ENCODE peak calls at places on chromosomes 12 and 14, in seven cellular contexts. One of them, this sample, is unnamed.
A peak's percentile ranks its signal among the peaks of the same experiment; 100 is the strongest.

GRCh38 chr12:6042447-6042846 is 82.0 kb downstream of the VWF start:
- DNase-seq in AG09309: no peak
- DNase-seq in fibroblast of lung: no peak
- DNase-seq in neural crest cell: no peak
- DNase-seq in fibroblast of pulmonary artery: no peak
- DNase-seq in GM12865: no peak
- DNase-seq in nephron progenitor cell: no peak
- DNase-seq in this sample: no peak

GRCh38 chr14:71478542-71478941 is 453.7 kb upstream of the RGS6 start:
- DNase-seq in GM12865: peak; percentile 53
- DNase-seq in fibroblast of pulmonary artery: peak; percentile 69
- DNase-seq in AG09309: peak; percentile 41
- DNase-seq in neural crest cell: no peak
- DNase-seq in nephron progenitor cell: no peak
- DNase-seq in fibroblast of lung: peak; percentile 14
- DNase-seq in this sample: no peak

GRCh38 chr14:32450919-32451675 is 122.0 kb downstream of the AKAP6 start:
- DNase-seq in fibroblast of lung: peak; percentile 25
- DNase-seq in AG09309: no peak
- DNase-seq in fibroblast of pulmonary artery: peak; percentile 24
- DNase-seq in GM12865: no peak
- DNase-seq in nephron progenitor cell: no peak
- DNase-seq in neural crest cell: no peak
- DNase-seq in this sample: no peak

GRCh38 chr14:25988536-25988935 is 609.3 kb downstream of the NOVA1 start:
- DNase-seq in fibroblast of lung: no peak
- DNase-seq in neural crest cell: no peak
- DNase-seq in nephron progenitor cell: no peak
- DNase-seq in GM12865: no peak
- DNase-seq in fibroblast of pulmonary artery: no peak
- DNase-seq in AG09309: no peak
- DNase-seq in this sample: no peak

GRCh38 chr12:19234171-19234704 is 104.7 kb downstream of the PLEKHA5 start:
- DNase-seq in fibroblast of pulmonary artery: peak; percentile 65
- DNase-seq in neural crest cell: no peak
- DNase-seq in fibroblast of lung: peak; percentile 53
- DNase-seq in AG09309: no peak
- DNase-seq in GM12865: no peak
- DNase-seq in nephron progenitor cell: no peak
- DNase-seq in this sample: no peak

GRCh38 chr12:23333938-23334337 is 615.5 kb downstream of the SOX5 start:
- DNase-seq in nephron progenitor cell: no peak
- DNase-seq in fibroblast of lung: no peak
- DNase-seq in AG09309: no peak
- DNase-seq in neural crest cell: no peak
- DNase-seq in fibroblast of pulmonary artery: no peak
- DNase-seq in GM12865: no peak
- DNase-seq in this sample: no peak

GRCh38 chr14:54699087-54699530 is 132.2 kb downstream of the SAMD4A start:
- DNase-seq in fibroblast of pulmonary artery: no peak
- DNase-seq in nephron progenitor cell: no peak
- DNase-seq in AG09309: no peak
- DNase-seq in fibroblast of lung: no peak
- DNase-seq in neural crest cell: no peak
- DNase-seq in GM12865: no peak
- DNase-seq in this sample: no peak

GRCh38 chr14:102418853-102419240 is 56.1 kb downstream of the TECPR2 start:
- DNase-seq in fibroblast of lung: no peak
- DNase-seq in fibroblast of pulmonary artery: no peak
- DNase-seq in neural crest cell: no peak
- DNase-seq in nephron progenitor cell: no peak
- DNase-seq in AG09309: no peak
- DNase-seq in GM12865: no peak
- DNase-seq in this sample: no peak

GRCh38 chr12:5965950-5966383 is 20.9 kb upstream of the ANO2 start:
- DNase-seq in neural crest cell: peak; percentile 72
- DNase-seq in fibroblast of pulmonary artery: peak; percentile 54
- DNase-seq in GM12865: peak; percentile 40
- DNase-seq in nephron progenitor cell: peak; percentile 75
- DNase-seq in AG09309: peak; percentile 3
- DNase-seq in fibroblast of lung: peak; percentile 49
- DNase-seq in this sample: peak; percentile 79

GRCh38 chr14:103198429-103199140 is 75.3 kb downstream of the TNFAIP2 start:
- DNase-seq in neural crest cell: no peak
- DNase-seq in GM12865: no peak
- DNase-seq in nephron progenitor cell: no peak
- DNase-seq in AG09309: peak; percentile 69
- DNase-seq in fibroblast of pulmonary artery: peak; percentile 76
- DNase-seq in fibroblast of lung: peak; percentile 81
- DNase-seq in this sample: no peak

GRCh38 chr12:125431516-125431915 is 366.3 kb downstream of the AACS start:
- DNase-seq in nephron progenitor cell: no peak
- DNase-seq in neural crest cell: no peak
- DNase-seq in AG09309: no peak
- DNase-seq in fibroblast of pulmonary artery: no peak
- DNase-seq in fibroblast of lung: no peak
- DNase-seq in GM12865: no peak
- DNase-seq in this sample: no peak

GRCh38 chr14:64806202-64806861 is 73.4 kb downstream of the SPTB start:
- DNase-seq in fibroblast of lung: peak; percentile 39
- DNase-seq in fibroblast of pulmonary artery: peak; percentile 59
- DNase-seq in AG09309: no peak
- DNase-seq in neural crest cell: no peak
- DNase-seq in GM12865: no peak
- DNase-seq in nephron progenitor cell: no peak
- DNase-seq in this sample: no peak

DNA sequence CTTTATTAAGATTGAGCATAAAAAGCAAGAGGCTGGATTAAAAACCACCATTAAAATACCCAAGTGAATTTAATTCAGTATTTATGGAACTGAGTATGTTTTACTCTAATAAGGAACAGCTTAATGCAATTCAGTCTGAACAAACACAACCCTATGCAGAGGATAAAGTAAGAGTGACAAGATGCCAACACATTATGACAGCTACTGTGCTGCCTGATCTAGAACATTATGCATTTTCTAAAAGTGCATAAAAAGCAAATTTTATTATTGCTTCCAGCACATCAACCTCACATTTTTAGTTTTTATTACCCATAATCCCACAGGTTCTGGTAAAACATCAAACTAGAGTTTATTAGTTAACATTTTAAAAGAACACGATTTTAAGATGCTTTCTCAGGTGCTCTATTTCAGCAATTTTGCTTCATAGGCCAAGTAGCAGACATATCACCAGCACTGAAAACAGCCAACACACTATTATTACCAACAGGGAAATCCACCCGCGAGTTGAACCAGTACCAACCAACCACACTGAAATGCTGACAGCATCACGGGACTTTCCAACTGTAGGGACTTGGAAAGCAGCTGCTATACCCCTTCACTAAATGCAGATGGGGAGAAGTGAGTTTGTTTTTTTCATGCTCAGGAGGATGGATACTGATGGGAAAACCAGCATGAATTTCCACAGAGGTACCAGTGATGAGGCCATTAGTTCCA is 372.1 kb downstream of the KCNH5 start:
- DNase-seq in fibroblast of pulmonary artery: no peak
- DNase-seq in nephron progenitor cell: no peak
- DNase-seq in AG09309: no peak
- DNase-seq in fibroblast of lung: no peak
- DNase-seq in neural crest cell: no peak
- DNase-seq in GM12865: peak; percentile 1
- DNase-seq in this sample: no peak
- TF ChIP-seq CTCF in fibroblast of pulmonary artery: no peak
- TF ChIP-seq CTCF in nephron progenitor cell: no peak
- TF ChIP-seq CTCF in AG09309: no peak
- TF ChIP-seq CTCF in fibroblast of lung: no peak
- TF ChIP-seq CTCF in neural crest cell: no peak
- TF ChIP-seq CTCF in GM12865: no peak
- TF ChIP-seq CTCF in this sample: no peak

DNA sequence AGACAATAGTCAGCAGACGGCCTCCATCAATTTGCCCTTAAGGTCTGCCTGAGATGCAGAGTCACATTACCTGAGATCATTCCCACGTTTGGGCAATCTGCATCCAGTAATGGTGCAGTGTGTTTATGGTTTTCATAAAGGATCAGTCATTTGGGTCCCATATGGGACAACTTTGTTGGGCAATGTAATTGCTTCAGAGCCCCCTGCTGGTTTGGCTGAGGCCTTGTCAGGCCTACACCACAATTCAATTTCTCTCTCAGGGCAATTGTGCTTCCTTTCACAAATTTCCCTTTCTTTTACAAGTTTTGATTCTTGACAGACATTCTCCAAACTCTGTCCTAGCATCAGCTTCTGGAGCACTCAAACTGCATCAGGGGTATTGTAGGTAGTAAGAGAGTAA is 191.2 kb upstream of the SSTR1 start:
- DNase-seq in GM12865: no peak
- DNase-seq in AG09309: no peak
- DNase-seq in nephron progenitor cell: no peak
- DNase-seq in fibroblast of lung: no peak
- DNase-seq in fibroblast of pulmonary artery: no peak
- DNase-seq in neural crest cell: no peak
- DNase-seq in this sample: no peak
- TF ChIP-seq CTCF in GM12865: no peak
- TF ChIP-seq CTCF in AG09309: peak; percentile 38
- TF ChIP-seq CTCF in nephron progenitor cell: no peak
- TF ChIP-seq CTCF in fibroblast of lung: peak; percentile 23
- TF ChIP-seq CTCF in fibroblast of pulmonary artery: peak; percentile 37
- TF ChIP-seq CTCF in neural crest cell: peak; percentile 39
- TF ChIP-seq CTCF in this sample: peak; percentile 42

DNA sequence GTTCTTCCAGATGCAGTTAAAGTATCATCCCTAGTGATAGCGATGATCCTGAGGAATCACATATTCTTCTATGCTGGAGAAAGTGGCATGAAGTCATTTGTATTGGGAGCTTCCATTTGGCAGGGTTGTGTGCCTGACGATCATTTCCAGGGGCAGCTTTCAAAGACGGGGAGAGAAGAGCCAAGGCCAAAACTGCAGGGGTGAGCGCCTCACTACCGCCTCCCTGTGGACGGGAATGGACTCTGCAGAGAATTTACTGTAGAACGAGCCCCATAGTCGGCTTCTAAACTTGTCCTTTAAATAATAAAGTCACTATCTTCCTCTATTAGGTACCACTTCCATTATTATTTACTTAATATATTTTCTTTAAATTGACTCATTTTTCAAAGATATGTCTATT is 555.9 kb upstream of the TMEM132C start:
- DNase-seq in fibroblast of pulmonary artery: no peak
- DNase-seq in neural crest cell: peak; percentile 17
- DNase-seq in fibroblast of lung: no peak
- DNase-seq in AG09309: no peak
- DNase-seq in GM12865: no peak
- DNase-seq in nephron progenitor cell: no peak
- DNase-seq in this sample: no peak
- TF ChIP-seq CTCF in fibroblast of pulmonary artery: no peak
- TF ChIP-seq CTCF in neural crest cell: peak; percentile 55
- TF ChIP-seq CTCF in fibroblast of lung: peak; percentile 34
- TF ChIP-seq CTCF in AG09309: peak; percentile 58
- TF ChIP-seq CTCF in GM12865: peak; percentile 32
- TF ChIP-seq CTCF in nephron progenitor cell: peak; percentile 41
- TF ChIP-seq CTCF in this sample: no peak

DNA sequence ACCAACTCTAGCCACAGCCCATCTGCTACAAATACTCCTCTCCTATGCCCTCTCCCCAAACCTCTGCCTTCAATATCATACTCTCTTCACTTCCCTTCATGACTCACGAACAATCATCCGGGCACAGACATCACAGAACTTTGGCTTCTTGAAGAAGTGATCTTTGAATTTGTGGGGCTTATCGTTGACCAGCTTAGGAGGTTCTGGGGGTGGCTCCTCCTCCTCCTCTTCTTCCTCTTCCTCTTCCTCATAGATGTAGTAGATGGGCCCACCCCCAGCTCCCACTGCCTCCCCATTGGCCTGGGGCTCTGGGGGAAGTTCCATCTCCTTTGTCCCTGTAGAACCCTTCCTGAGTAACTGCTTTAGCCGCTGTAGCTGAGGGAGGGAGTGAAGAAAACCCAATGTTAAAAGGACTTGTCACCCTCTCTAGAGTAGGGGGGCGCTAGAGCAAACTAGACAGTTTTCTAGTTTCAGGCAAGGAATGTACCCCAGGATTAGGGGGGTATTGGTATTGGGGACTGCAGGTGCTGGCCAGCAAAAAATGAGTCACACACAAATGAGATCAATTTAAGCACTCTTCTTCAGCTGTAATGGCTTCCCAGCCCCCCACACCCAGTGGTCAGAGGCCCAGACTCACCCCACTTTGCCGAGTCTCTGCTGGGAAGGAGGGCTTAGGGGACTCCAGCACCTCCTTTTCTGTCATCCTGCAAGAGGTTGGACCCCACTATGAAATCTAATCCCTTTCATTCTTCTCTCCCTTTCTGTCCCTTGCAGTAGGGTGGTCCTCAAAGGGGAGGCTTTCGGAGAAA is 1.8 kb downstream of the STAC3 start:
- DNase-seq in fibroblast of lung: no peak
- DNase-seq in nephron progenitor cell: no peak
- DNase-seq in GM12865: no peak
- DNase-seq in fibroblast of pulmonary artery: no peak
- DNase-seq in neural crest cell: no peak
- DNase-seq in AG09309: no peak
- DNase-seq in this sample: no peak
- TF ChIP-seq CTCF in fibroblast of lung: no peak
- TF ChIP-seq CTCF in nephron progenitor cell: no peak
- TF ChIP-seq CTCF in GM12865: no peak
- TF ChIP-seq CTCF in fibroblast of pulmonary artery: no peak
- TF ChIP-seq CTCF in neural crest cell: no peak
- TF ChIP-seq CTCF in AG09309: no peak
- TF ChIP-seq CTCF in this sample: no peak

GRCh38 chr14:88380405-88380804 is 5.1 kb upstream of the SPATA7 start:
- DNase-seq in fibroblast of lung: peak; percentile 18
- DNase-seq in GM12865: no peak
- DNase-seq in neural crest cell: no peak
- DNase-seq in AG09309: no peak
- DNase-seq in fibroblast of pulmonary artery: peak; percentile 49
- DNase-seq in nephron progenitor cell: no peak
- DNase-seq in this sample: no peak
- TF ChIP-seq CTCF in fibroblast of lung: peak; percentile 14
- TF ChIP-seq CTCF in GM12865: no peak
- TF ChIP-seq CTCF in neural crest cell: peak; percentile 43
- TF ChIP-seq CTCF in AG09309: peak; percentile 15
- TF ChIP-seq CTCF in fibroblast of pulmonary artery: peak; percentile 42
- TF ChIP-seq CTCF in nephron progenitor cell: no peak
- TF ChIP-seq CTCF in this sample: no peak

GRCh38 chr12:119804011-119804641 is 73.0 kb downstream of the CIT start:
- DNase-seq in fibroblast of pulmonary artery: peak; percentile 64
- DNase-seq in AG09309: no peak
- DNase-seq in nephron progenitor cell: peak; percentile 72
- DNase-seq in GM12865: peak; percentile 17
- DNase-seq in fibroblast of lung: peak; percentile 57
- DNase-seq in neural crest cell: peak; percentile 50
- DNase-seq in this sample: peak; percentile 60
- TF ChIP-seq CTCF in fibroblast of pulmonary artery: peak; percentile 29
- TF ChIP-seq CTCF in AG09309: peak; percentile 45
- TF ChIP-seq CTCF in nephron progenitor cell: peak; percentile 51
- TF ChIP-seq CTCF in GM12865: no peak
- TF ChIP-seq CTCF in fibroblast of lung: peak; percentile 33
- TF ChIP-seq CTCF in neural crest cell: peak; percentile 63
- TF ChIP-seq CTCF in this sample: no peak